ENCODE peak calls at places on chromosomes 5 and 9, in eight cellular contexts. C, L, W, T, M, K, O and P are unnamed samples.

GRCh38 chr9:36934478-36935065 is 99.5 kb downstream of the PAX5 start:
- DNase-seq in C (no peak), L (no peak), W (no peak), T (no peak), M (no peak), K (no peak), O (no peak), P (no peak)

GRCh38 chr5:93274291-93274690 is 306.7 kb downstream of the NR2F1-AS1 start:
- DNase-seq in C (no peak), L (no peak), W (no peak), T (no peak), M (no peak), K (no peak), O (no peak), P (no peak)

GRCh38 chr9:135253305-135254004 is 166.0 kb downstream of the OLFM1 start:
- DNase-seq in C (no peak), L (no peak), W (no peak), T (peak), M (no peak), K (peak), O (peak), P (no peak)

GRCh38 chr5:75654693-75655315 is 43.6 kb downstream of the ANKDD1B start:
- DNase-seq in C (no peak), L (no peak), W (no peak), T (no peak), M (no peak), K (no peak), O (no peak), P (no peak)

GRCh38 chr9:125506045-125506444 is 201.0 kb downstream of the MAPKAP1 start:
- DNase-seq in C (no peak), L (no peak), W (no peak), T (peak), M (no peak), K (no peak), O (no peak), P (no peak)

GRCh38 chr5:173633304-173633703 is 16.9 kb upstream of the BOD1 start:
- DNase-seq in C (no peak), L (no peak), W (no peak), T (no peak), M (no peak), K (no peak), O (no peak), P (no peak)

GRCh38 chr5:10649518-10650410 is 85.9 kb downstream of the ANKRD33B start:
- DNase-seq in C (no peak), L (no peak), W (peak), T (peak), M (no peak), K (peak), O (no peak), P (no peak)

GRCh38 chr5:156991714-156992113 is 28.7 kb upstream of the TIMD4 start:
- DNase-seq in C (no peak), L (no peak), W (no peak), T (no peak), M (peak), K (no peak), O (no peak), P (no peak)

GRCh38 chr5:25540628-25541027 is 895.9 kb upstream of the CDH10 start:
- DNase-seq in C (no peak), L (no peak), W (no peak), T (no peak), M (no peak), K (no peak), O (no peak), P (no peak)

GRCh38 chr5:95390812-95391492 is at the start of gene FAM81B:
- DNase-seq in C (no peak), L (no peak), W (no peak), T (no peak), M (no peak), K (no peak), O (no peak), P (no peak)

GRCh38 chr5:151284392-151284967 is 19.1 kb downstream of the SLC36A3 start:
- DNase-seq in C (no peak), L (no peak), W (peak), T (no peak), M (peak), K (peak), O (no peak), P (peak)

GRCh38 chr9:99173570-99174504 is 47.9 kb downstream of the ALG2 start:
- DNase-seq in C (no peak), L (no peak), W (no peak), T (no peak), M (no peak), K (no peak), O (no peak), P (no peak)

DNA sequence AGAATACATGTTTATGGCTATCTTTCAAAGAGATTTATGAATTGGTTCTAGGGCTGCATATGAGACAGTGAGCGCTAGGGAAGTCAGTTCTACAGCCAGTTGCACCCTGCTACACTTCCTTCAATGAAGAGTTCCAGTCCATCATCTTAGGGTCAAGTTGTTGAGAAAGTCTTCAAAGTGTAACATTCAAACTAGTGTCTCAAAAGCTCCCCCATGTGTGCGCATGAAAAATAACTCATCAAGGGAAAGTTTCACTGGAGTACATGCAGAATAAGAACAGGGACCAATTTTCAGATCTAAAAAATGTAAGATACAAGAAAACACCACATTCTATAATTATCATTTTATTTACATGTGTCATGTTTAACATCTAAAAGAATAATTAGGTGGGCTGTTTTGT is 317.2 kb downstream of the DEPDC1B start:
- DNase-seq in C (peak), L (peak), W (no peak), T (no peak), M (peak), K (no peak), O (no peak), P (peak)
- TF ChIP-seq CTCF in C (peak), L (peak), W (no peak), T (no peak), M (no peak), K (no peak), O (no peak), P (peak)

GRCh38 chr5:176474476-176474875 is 26.3 kb downstream of the FAF2 start:
- DNase-seq in C (no peak), L (no peak), W (no peak), T (no peak), M (no peak), K (no peak), O (no peak), P (no peak)
- TF ChIP-seq CTCF in C (no peak), L (no peak), W (no peak), T (no peak), M (no peak), K (no peak), O (no peak), P (no peak)

DNA sequence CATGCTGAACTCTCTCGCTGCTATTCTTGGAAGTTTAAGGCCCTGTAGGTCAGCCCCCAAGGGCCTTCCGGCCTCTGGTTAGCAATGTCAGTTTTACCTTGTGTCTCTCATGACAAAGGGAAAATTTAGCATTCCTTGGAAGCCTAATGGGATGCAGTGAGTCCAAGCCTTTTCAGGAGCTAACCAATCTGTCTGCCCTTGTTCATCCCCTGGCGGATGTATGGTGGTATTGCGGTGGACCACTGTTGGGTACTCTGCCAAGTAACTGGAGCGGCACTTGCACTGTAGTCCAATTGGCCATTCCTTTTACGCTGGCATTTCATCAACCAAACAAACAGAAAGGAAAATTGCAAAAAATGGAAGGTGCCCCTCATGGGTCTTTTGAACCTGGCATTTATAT is 318.4 kb upstream of the NMUR2 start:
- DNase-seq in C (no peak), L (no peak), W (no peak), T (no peak), M (no peak), K (peak), O (no peak), P (peak)
- TF ChIP-seq CTCF in C (no peak), L (no peak), W (no peak), T (no peak), M (no peak), K (peak), O (no peak), P (peak)

GRCh38 chr5:136374003-136374402 is 8.7 kb upstream of the TRPC7 start:
- DNase-seq in C (no peak), L (no peak), W (peak), T (no peak), M (peak), K (peak), O (no peak), P (peak)
- TF ChIP-seq CTCF in C (peak), L (peak), W (no peak), T (no peak), M (peak), K (no peak), O (no peak), P (peak)

DNA sequence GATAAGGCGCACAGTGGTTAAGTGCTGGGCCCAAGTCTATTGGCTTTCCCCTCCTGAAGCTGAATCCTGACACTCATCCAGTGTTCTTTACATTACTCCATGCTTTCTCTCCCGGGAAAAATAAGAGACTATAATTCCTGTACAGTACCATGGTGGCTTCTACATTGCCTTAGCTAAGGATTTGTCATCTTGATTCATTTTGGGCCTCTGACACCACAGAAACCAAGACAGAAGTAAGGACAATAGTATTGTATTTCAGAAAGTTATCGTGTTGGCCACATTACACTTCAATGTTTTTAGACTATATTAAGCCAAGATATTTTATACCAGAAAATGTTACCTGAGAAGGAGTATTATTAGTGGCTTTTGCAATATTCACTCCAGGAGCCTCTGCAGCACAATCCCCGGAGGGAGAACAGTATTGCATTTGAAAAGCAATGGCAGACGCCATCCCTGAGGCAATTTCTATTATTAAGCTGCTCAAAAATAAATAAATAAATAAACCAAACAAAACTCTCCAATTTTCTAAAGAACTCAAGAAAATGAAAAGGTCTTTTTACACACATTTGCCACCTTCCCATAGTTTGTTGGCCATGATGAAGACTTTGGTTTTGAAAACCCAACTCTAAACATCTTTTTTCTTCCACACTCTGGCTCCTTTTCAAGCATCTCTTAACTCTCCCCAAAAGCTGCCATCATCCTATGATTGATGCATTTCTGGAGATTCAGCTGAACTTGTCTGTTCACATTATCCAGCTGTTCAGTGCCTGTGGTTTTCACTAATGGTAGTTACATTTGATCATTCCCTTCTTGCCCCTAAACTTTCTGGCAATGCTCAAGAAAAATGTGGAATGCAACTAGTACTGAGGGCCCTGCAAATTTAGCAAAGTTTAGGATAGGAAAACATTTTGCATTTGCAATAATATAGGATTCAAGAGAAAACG is 267.8 kb downstream of the ENC1 start:
- DNase-seq in C (no peak), L (no peak), W (no peak), T (no peak), M (no peak), K (no peak), O (no peak), P (no peak)
- TF ChIP-seq CTCF in C (no peak), L (no peak), W (no peak), T (no peak), M (no peak), K (no peak), O (no peak), P (no peak)

GRCh38 chr5:175129619-175130018 is 314.4 kb downstream of the DRD1 start:
- DNase-seq in C (no peak), L (no peak), W (no peak), T (no peak), M (no peak), K (no peak), O (no peak), P (no peak)
- TF ChIP-seq CTCF in C (no peak), L (no peak), W (no peak), T (no peak), M (no peak), K (no peak), O (no peak), P (no peak)

GRCh38 chr5:158741296-158741695 is 358.4 kb downstream of the EBF1 start:
- DNase-seq in C (no peak), L (no peak), W (no peak), T (no peak), M (no peak), K (no peak), O (no peak), P (no peak)

GRCh38 chr5:158737536-158738027 is 362.1 kb downstream of the EBF1 start:
- DNase-seq in C (no peak), L (no peak), W (no peak), T (no peak), M (no peak), K (no peak), O (no peak), P (no peak)

GRCh38 chr5:158740358-158740757 is 359.4 kb downstream of the EBF1 start:
- DNase-seq in C (no peak), L (no peak), W (no peak), T (no peak), M (no peak), K (no peak), O (no peak), P (no peak)

GRCh38 chr5:158736134-158736533 is 363.6 kb downstream of the EBF1 start:
- DNase-seq in C (no peak), L (no peak), W (no peak), T (no peak), M (no peak), K (no peak), O (no peak), P (no peak)

GRCh38 chr5:158739941-158740340 is 359.8 kb downstream of the EBF1 start:
- DNase-seq in C (no peak), L (no peak), W (no peak), T (no peak), M (no peak), K (peak), O (no peak), P (no peak)
- TF ChIP-seq CTCF in C (no peak), L (no peak), W (no peak), T (no peak), M (no peak), K (no peak), O (no peak), P (no peak)